ENCODE peak calls at places on chromosomes 13 and 19, in eight cellular contexts. One of them, this sample, is unnamed. For H3K36me3, the result is how much of the 10 kb centered on the place peaks cover.

GRCh38 chr13:104968876-104969275 is 1566.6 kb downstream of the EFNB2 start:
- DNase-seq in tibial nerve: no peak
- DNase-seq in ovary: no peak
- DNase-seq in transverse colon: no peak
- DNase-seq in stomach: no peak
- DNase-seq in upper lobe of left lung: no peak
- DNase-seq in sigmoid colon: no peak
- DNase-seq in K562: no peak
- DNase-seq in this sample: no peak

GRCh38 chr19:40717325-40717879 is 490 bp downstream of the ITPKC start:
- DNase-seq in tibial nerve: no peak
- DNase-seq in ovary: no peak
- DNase-seq in transverse colon: no peak
- DNase-seq in stomach: no peak
- DNase-seq in upper lobe of left lung: peak
- DNase-seq in sigmoid colon: peak
- DNase-seq in K562: peak
- DNase-seq in this sample: peak

GRCh38 chr19:41023193-41023592 is 32.1 kb downstream of the CYP2B6 start:
- DNase-seq in tibial nerve: no peak
- DNase-seq in ovary: no peak
- DNase-seq in transverse colon: no peak
- DNase-seq in stomach: no peak
- DNase-seq in upper lobe of left lung: no peak
- DNase-seq in sigmoid colon: no peak
- DNase-seq in K562: peak
- DNase-seq in this sample: peak

GRCh38 chr19:543912-544608 is at the start of gene GZMM:
- DNase-seq in tibial nerve: no peak
- DNase-seq in ovary: no peak
- DNase-seq in transverse colon: peak
- DNase-seq in stomach: no peak
- DNase-seq in upper lobe of left lung: no peak
- DNase-seq in sigmoid colon: no peak
- DNase-seq in K562: peak
- DNase-seq in this sample: no peak

GRCh38 chr19:42596391-42597071 is 1.8 kb upstream of the CEACAM8 start:
- DNase-seq in tibial nerve: no peak
- DNase-seq in ovary: no peak
- DNase-seq in transverse colon: peak
- DNase-seq in stomach: peak
- DNase-seq in upper lobe of left lung: peak
- DNase-seq in sigmoid colon: no peak
- DNase-seq in K562: peak
- DNase-seq in this sample: no peak

GRCh38 chr19:39342647-39343305 is 555 bp downstream of the SAMD4B start:
- DNase-seq in tibial nerve: no peak
- DNase-seq in ovary: peak
- DNase-seq in transverse colon: peak
- DNase-seq in stomach: no peak
- DNase-seq in upper lobe of left lung: no peak
- DNase-seq in sigmoid colon: peak
- DNase-seq in K562: no peak
- DNase-seq in this sample: no peak

GRCh38 chr19:39768811-39769210 is 9.8 kb upstream of the LEUTX start:
- DNase-seq in tibial nerve: no peak
- DNase-seq in ovary: no peak
- DNase-seq in transverse colon: no peak
- DNase-seq in stomach: no peak
- DNase-seq in upper lobe of left lung: no peak
- DNase-seq in sigmoid colon: no peak
- DNase-seq in K562: no peak
- DNase-seq in this sample: no peak

GRCh38 chr13:33633701-33634525 is 184.0 kb upstream of the RFC3 start:
- DNase-seq in tibial nerve: no peak
- DNase-seq in ovary: no peak
- DNase-seq in transverse colon: no peak
- DNase-seq in stomach: no peak
- DNase-seq in upper lobe of left lung: no peak
- DNase-seq in sigmoid colon: no peak
- DNase-seq in K562: no peak
- DNase-seq in this sample: no peak

GRCh38 chr13:40385858-40386180 is 280.6 kb downstream of the FOXO1 start:
- DNase-seq in tibial nerve: no peak
- DNase-seq in ovary: no peak
- DNase-seq in transverse colon: no peak
- DNase-seq in stomach: no peak
- DNase-seq in upper lobe of left lung: no peak
- DNase-seq in sigmoid colon: no peak
- DNase-seq in K562: no peak
- DNase-seq in this sample: no peak

GRCh38 chr13:110396913-110397379 is 89.9 kb downstream of the COL4A2 start:
- DNase-seq in tibial nerve: peak
- DNase-seq in ovary: peak
- DNase-seq in transverse colon: peak
- DNase-seq in stomach: peak
- DNase-seq in upper lobe of left lung: peak
- DNase-seq in sigmoid colon: peak
- DNase-seq in K562: no peak
- DNase-seq in this sample: peak

GRCh38 chr19:17021793-17022590 is 4.6 kb downstream of the CPAMD8 start:
- DNase-seq in tibial nerve: no peak
- DNase-seq in ovary: no peak
- DNase-seq in transverse colon: no peak
- DNase-seq in stomach: no peak
- DNase-seq in upper lobe of left lung: peak
- DNase-seq in sigmoid colon: no peak
- DNase-seq in K562: no peak
- DNase-seq in this sample: no peak

GRCh38 chr13:43008591-43008990 is 14.8 kb upstream of the DNAJC15 start:
- DNase-seq in tibial nerve: no peak
- DNase-seq in ovary: no peak
- DNase-seq in transverse colon: no peak
- DNase-seq in stomach: no peak
- DNase-seq in upper lobe of left lung: no peak
- DNase-seq in sigmoid colon: no peak
- DNase-seq in K562: no peak
- DNase-seq in this sample: no peak

GRCh38 chr13:28322256-28322895 is 172.6 kb downstream of the FLT1 start:
- DNase-seq in tibial nerve: no peak
- DNase-seq in ovary: no peak
- DNase-seq in transverse colon: no peak
- DNase-seq in stomach: no peak
- DNase-seq in upper lobe of left lung: no peak
- DNase-seq in sigmoid colon: no peak
- DNase-seq in K562: no peak
- DNase-seq in this sample: no peak

GRCh38 chr13:75481176-75482069 is 546 bp downstream of the TBC1D4 start:
- DNase-seq in tibial nerve: no peak
- DNase-seq in ovary: peak
- DNase-seq in transverse colon: peak
- DNase-seq in stomach: peak
- DNase-seq in upper lobe of left lung: peak
- DNase-seq in sigmoid colon: peak
- DNase-seq in K562: peak
- DNase-seq in this sample: peak

GRCh38 chr13:112837371-112838037 is 131.5 kb upstream of the MCF2L start:
- DNase-seq in tibial nerve: no peak
- DNase-seq in ovary: no peak
- DNase-seq in transverse colon: no peak
- DNase-seq in stomach: no peak
- DNase-seq in upper lobe of left lung: no peak
- DNase-seq in sigmoid colon: peak
- DNase-seq in K562: no peak
- DNase-seq in this sample: no peak

GRCh38 chr19:11479470-11480080 is 1.3 kb downstream of the ELAVL3 start:
- DNase-seq in tibial nerve: no peak
- DNase-seq in ovary: no peak
- DNase-seq in transverse colon: peak
- DNase-seq in stomach: no peak
- DNase-seq in upper lobe of left lung: no peak
- DNase-seq in sigmoid colon: no peak
- DNase-seq in K562: peak
- DNase-seq in this sample: no peak

GRCh38 chr19:46383846-46384245 is 29.5 kb downstream of the CCDC8 start:
- DNase-seq in tibial nerve: no peak
- DNase-seq in ovary: no peak
- DNase-seq in transverse colon: no peak
- DNase-seq in stomach: no peak
- DNase-seq in upper lobe of left lung: no peak
- DNase-seq in sigmoid colon: peak
- DNase-seq in K562: no peak
- DNase-seq in this sample: peak
- H3K36me3 ChIP-seq in tibial nerve: under half
- H3K36me3 ChIP-seq in ovary: under half
- H3K36me3 ChIP-seq in transverse colon: under half
- H3K36me3 ChIP-seq in stomach: half or more
- H3K36me3 ChIP-seq in upper lobe of left lung: under half
- H3K36me3 ChIP-seq in sigmoid colon: under half
- H3K36me3 ChIP-seq in K562: half or more
- H3K36me3 ChIP-seq in this sample: half or more

GRCh38 chr13:36548129-36548528 is 115.8 kb downstream of the CCNA1 start:
- DNase-seq in tibial nerve: no peak
- DNase-seq in ovary: no peak
- DNase-seq in transverse colon: no peak
- DNase-seq in stomach: no peak
- DNase-seq in upper lobe of left lung: no peak
- DNase-seq in sigmoid colon: no peak
- DNase-seq in K562: no peak
- DNase-seq in this sample: no peak

GRCh38 chr13:36549126-36549702 is 116.9 kb downstream of the CCNA1 start:
- DNase-seq in tibial nerve: no peak
- DNase-seq in ovary: no peak
- DNase-seq in transverse colon: no peak
- DNase-seq in stomach: no peak
- DNase-seq in upper lobe of left lung: no peak
- DNase-seq in sigmoid colon: no peak
- DNase-seq in K562: no peak
- DNase-seq in this sample: no peak

GRCh38 chr13:36543671-36544070 is 111.4 kb downstream of the CCNA1 start:
- DNase-seq in tibial nerve: no peak
- DNase-seq in ovary: no peak
- DNase-seq in transverse colon: no peak
- DNase-seq in stomach: no peak
- DNase-seq in upper lobe of left lung: no peak
- DNase-seq in sigmoid colon: no peak
- DNase-seq in K562: no peak
- DNase-seq in this sample: no peak
- TF ChIP-seq EP300 in tibial nerve: no peak
- TF ChIP-seq EP300 in ovary: no peak
- TF ChIP-seq EP300 in transverse colon: no peak
- TF ChIP-seq EP300 in stomach: no peak
- TF ChIP-seq EP300 in upper lobe of left lung: no peak
- TF ChIP-seq EP300 in sigmoid colon: no peak
- TF ChIP-seq EP300 in K562: no peak
- TF ChIP-seq EP300 in this sample: no peak

GRCh38 chr19:2079865-2080301 is 16.2 kb downstream of the MOB3A start:
- DNase-seq in tibial nerve: no peak
- DNase-seq in ovary: no peak
- DNase-seq in transverse colon: no peak
- DNase-seq in stomach: no peak
- DNase-seq in upper lobe of left lung: no peak
- DNase-seq in sigmoid colon: no peak
- DNase-seq in K562: no peak
- DNase-seq in this sample: no peak
- H3K36me3 ChIP-seq in tibial nerve: under half
- H3K36me3 ChIP-seq in ovary: under half
- H3K36me3 ChIP-seq in transverse colon: under half
- H3K36me3 ChIP-seq in stomach: half or more
- H3K36me3 ChIP-seq in upper lobe of left lung: under half
- H3K36me3 ChIP-seq in sigmoid colon: under half
- H3K36me3 ChIP-seq in K562: under half
- H3K36me3 ChIP-seq in this sample: half or more

GRCh38 chr13:38417727-38418126 is 68.1 kb downstream of the UFM1 start:
- DNase-seq in tibial nerve: no peak
- DNase-seq in ovary: no peak
- DNase-seq in transverse colon: no peak
- DNase-seq in stomach: no peak
- DNase-seq in upper lobe of left lung: no peak
- DNase-seq in sigmoid colon: no peak
- DNase-seq in K562: peak
- DNase-seq in this sample: no peak

GRCh38 chr13:38417241-38417640 is 67.6 kb downstream of the UFM1 start:
- DNase-seq in tibial nerve: no peak
- DNase-seq in ovary: no peak
- DNase-seq in transverse colon: no peak
- DNase-seq in stomach: no peak
- DNase-seq in upper lobe of left lung: no peak
- DNase-seq in sigmoid colon: no peak
- DNase-seq in K562: no peak
- DNase-seq in this sample: no peak

GRCh38 chr13:38418286-38418685 is 68.6 kb downstream of the UFM1 start:
- DNase-seq in tibial nerve: no peak
- DNase-seq in ovary: no peak
- DNase-seq in transverse colon: no peak
- DNase-seq in stomach: no peak
- DNase-seq in upper lobe of left lung: no peak
- DNase-seq in sigmoid colon: no peak
- DNase-seq in K562: no peak
- DNase-seq in this sample: no peak

GRCh38 chr13:38419312-38419873 is 69.7 kb downstream of the UFM1 start:
- DNase-seq in tibial nerve: no peak
- DNase-seq in ovary: no peak
- DNase-seq in transverse colon: no peak
- DNase-seq in stomach: no peak
- DNase-seq in upper lobe of left lung: no peak
- DNase-seq in sigmoid colon: no peak
- DNase-seq in K562: no peak
- DNase-seq in this sample: no peak

DNA sequence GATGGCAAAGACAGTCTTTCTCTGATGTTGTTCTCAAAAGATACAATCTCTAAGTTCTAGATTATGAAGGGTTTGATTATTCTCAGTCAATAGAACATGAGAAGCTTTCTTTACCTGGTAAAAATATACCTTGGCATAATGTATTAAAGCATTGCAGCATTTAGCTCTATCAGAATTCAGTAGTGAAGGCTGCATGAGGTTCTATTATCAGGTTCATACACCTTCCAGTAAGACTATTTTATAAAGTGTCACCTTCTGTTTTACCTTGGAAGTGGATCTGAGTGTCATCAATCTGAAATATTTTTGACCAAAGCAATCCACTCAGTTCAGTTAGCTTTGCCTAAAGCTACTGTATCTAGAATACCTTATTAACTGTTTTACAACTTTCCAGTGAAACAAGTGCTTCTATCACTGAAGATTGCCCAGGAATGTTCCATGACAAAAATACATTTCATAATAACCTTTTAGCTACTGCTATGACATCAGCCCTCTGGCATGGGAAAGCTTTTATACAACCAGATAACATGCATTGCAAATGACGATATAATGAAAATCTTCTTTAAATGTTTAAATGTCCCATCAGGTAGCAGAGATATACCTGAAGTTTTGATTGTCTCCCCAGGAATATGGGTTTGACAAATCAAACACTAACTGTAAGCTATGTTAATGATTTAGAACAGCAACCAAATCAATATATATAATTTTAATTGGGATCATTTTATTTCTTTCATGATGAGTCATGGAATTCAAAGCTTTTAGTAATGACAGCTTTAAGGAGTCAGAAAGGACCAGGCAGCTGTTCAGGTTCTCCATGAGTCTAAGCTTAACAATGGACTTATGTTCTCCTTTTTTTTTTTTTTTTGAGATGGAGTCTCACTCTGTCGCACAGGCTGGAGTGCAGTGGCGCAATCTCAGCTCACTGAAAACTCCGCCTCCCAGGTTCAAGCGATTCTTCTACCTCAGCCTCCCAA is 72.2 kb downstream of the UFM1 start:
- DNase-seq in tibial nerve: no peak
- DNase-seq in ovary: no peak
- DNase-seq in transverse colon: no peak
- DNase-seq in stomach: no peak
- DNase-seq in upper lobe of left lung: no peak
- DNase-seq in sigmoid colon: no peak
- DNase-seq in K562: no peak
- DNase-seq in this sample: no peak
- TF ChIP-seq EP300 in tibial nerve: no peak
- TF ChIP-seq EP300 in ovary: no peak
- TF ChIP-seq EP300 in transverse colon: no peak
- TF ChIP-seq EP300 in stomach: no peak
- TF ChIP-seq EP300 in upper lobe of left lung: no peak
- TF ChIP-seq EP300 in sigmoid colon: no peak
- TF ChIP-seq EP300 in K562: no peak
- TF ChIP-seq EP300 in this sample: no peak

This sample was measured in suprapubic skin.